ENCODE peak calls at places on chromosome 7, in five cellular contexts. M is lower lobe of right lung, F is A549, K is astrocyte, I is heart right ventricle. X is an unnamed sample.

GRCh38 chr7:12549106-12549505 is 21.4 kb upstream of the SCIN start:
- DNase-seq in I (no peak), M (no peak), F (no peak), K (peak; percentile 82), X (no peak)

GRCh38 chr7:129401968-129402860 is 32.0 kb upstream of the STRIP2 start:
- DNase-seq in F (peak; percentile 20), I (no peak), K (no peak), M (no peak), X (peak; percentile 12)

GRCh38 chr7:16708980-16709379 is 44.6 kb upstream of the TSPAN13 start:
- DNase-seq in I (no peak), M (no peak), K (peak; percentile 99), F (peak; percentile 76), X (no peak)

GRCh38 chr7:8590791-8591190 is 157.4 kb downstream of the NXPH1 start:
- DNase-seq in K (no peak), I (no peak), F (no peak), M (no peak), X (no peak)

GRCh38 chr7:137981668-137982067 is 20.2 kb downstream of the CREB3L2 start:
- DNase-seq in K (no peak), F (no peak), M (no peak), I (no peak), X (no peak)

GRCh38 chr7:38831262-38831661 is 77.7 kb downstream of the VPS41 start:
- DNase-seq in K (no peak), F (no peak), I (no peak), M (no peak), X (no peak)

GRCh38 chr7:50838675-50839377 is 56.1 kb upstream of the GRB10 start:
- DNase-seq in I (peak; percentile 39), F (peak; percentile 79), K (peak; percentile 90), M (no peak), X (no peak)

GRCh38 chr7:130611206-130611605 is 57.3 kb downstream of the COPG2 start:
- DNase-seq in I (no peak), K (no peak), F (no peak), M (no peak), X (no peak)

GRCh38 chr7:128892521-128893250 is 17.8 kb downstream of the KCP start:
- DNase-seq in I (no peak), M (no peak), K (no peak), F (no peak), X (no peak)

GRCh38 chr7:127946847-127947246 is 84.4 kb downstream of the LRRC4 start:
- DNase-seq in F (no peak), K (no peak), M (no peak), I (no peak), X (no peak)

GRCh38 chr7:20783716-20784310 is 2.9 kb downstream of the SP8 start:
- DNase-seq in F (no peak), M (no peak), K (no peak), I (peak; percentile 12), X (no peak)

GRCh38 chr7:47380325-47381131 is 201.4 kb downstream of the TNS3 start:
- DNase-seq in F (peak; percentile 29), I (no peak), K (peak; percentile 85), M (no peak), X (no peak)

GRCh38 chr7:126755381-126755780 is 497.4 kb downstream of the GRM8 start:
- DNase-seq in F (no peak), I (no peak), K (no peak), M (no peak), X (no peak)

GRCh38 chr7:50926049-50926448 is 143.4 kb upstream of the GRB10 start:
- DNase-seq in K (no peak), I (no peak), F (no peak), M (no peak), X (no peak)

GRCh38 chr7:16712916-16713315 is 40.6 kb upstream of the TSPAN13 start:
- DNase-seq in M (no peak), K (peak; percentile 81), I (no peak), F (no peak), X (no peak)

GRCh38 chr7:74399006-74399405 is 54.7 kb upstream of the GTF2IRD1 start:
- DNase-seq in K (no peak), F (no peak), M (no peak), I (no peak), X (no peak)

GRCh38 chr7:81659697-81660395 is 110.0 kb downstream of the HGF start:
- DNase-seq in F (no peak), M (no peak), I (no peak), K (peak; percentile 56), X (no peak)

GRCh38 chr7:4416436-4417092 is 265.5 kb upstream of the FOXK1 start:
- DNase-seq in I (no peak), M (no peak), K (peak; percentile 8), F (peak; percentile 35), X (no peak)

GRCh38 chr7:101557978-101558741 is 70.9 kb downstream of the MYL10 start:
- DNase-seq in K (no peak), F (no peak), I (no peak), M (no peak), X (no peak)

GRCh38 chr7:127900735-127901685 is 130.2 kb downstream of the LRRC4 start:
- DNase-seq in F (no peak), I (no peak), M (no peak), K (no peak), X (no peak)

GRCh38 chr7:54560183-54560582 is 18.0 kb downstream of the VSTM2A start:
- DNase-seq in M (no peak), I (no peak), F (no peak), K (no peak), X (no peak)

GRCh38 chr7:110943686-110944350 is 147.1 kb upstream of the LRRN3 start:
- DNase-seq in I (no peak), M (no peak), F (no peak), K (peak; percentile 8), X (no peak)

GRCh38 chr7:25069900-25070443 is 55.1 kb downstream of the CYCS start:
- DNase-seq in I (peak; percentile 15), K (peak; percentile 60), F (peak; percentile 82), M (peak; percentile 55), X (peak; percentile 89)

GRCh38 chr7:30472771-30473392 is 5.7 kb downstream of the NOD1 start:
- DNase-seq in K (peak; percentile 83), I (no peak), M (no peak), F (no peak), X (no peak)

GRCh38 chr7:26525413-26526287 is 234.0 kb downstream of the SNX10 start:
- DNase-seq in M (no peak), K (no peak), F (no peak), I (no peak), X (no peak)

GRCh38 chr7:132059141-132059540 is 502.7 kb upstream of the PODXL start:
- DNase-seq in M (no peak), F (no peak), K (no peak), I (no peak), X (no peak)

GRCh38 chr7:132077986-132078385 is 498.3 kb downstream of the PLXNA4 start:
- DNase-seq in I (no peak), F (no peak), M (no peak), K (peak; percentile 47), X (no peak)

GRCh38 chr7:7861211-7861633 is 107.4 kb upstream of the GLCCI1 start:
- DNase-seq in I (no peak), M (no peak), K (peak; percentile 86), F (peak; percentile 9), X (peak; percentile 87)

GRCh38 chr7:16753932-16754571 is 497 bp downstream of the TSPAN13 start:
- DNase-seq in K (peak; percentile 29), M (peak; percentile 62), I (peak; percentile 30), F (no peak), X (no peak)

GRCh38 chr7:75623390-75624133 is 115.2 kb downstream of the HIP1 start:
- DNase-seq in F (no peak), I (no peak), M (peak; percentile 83), K (no peak), X (no peak)

DNA sequence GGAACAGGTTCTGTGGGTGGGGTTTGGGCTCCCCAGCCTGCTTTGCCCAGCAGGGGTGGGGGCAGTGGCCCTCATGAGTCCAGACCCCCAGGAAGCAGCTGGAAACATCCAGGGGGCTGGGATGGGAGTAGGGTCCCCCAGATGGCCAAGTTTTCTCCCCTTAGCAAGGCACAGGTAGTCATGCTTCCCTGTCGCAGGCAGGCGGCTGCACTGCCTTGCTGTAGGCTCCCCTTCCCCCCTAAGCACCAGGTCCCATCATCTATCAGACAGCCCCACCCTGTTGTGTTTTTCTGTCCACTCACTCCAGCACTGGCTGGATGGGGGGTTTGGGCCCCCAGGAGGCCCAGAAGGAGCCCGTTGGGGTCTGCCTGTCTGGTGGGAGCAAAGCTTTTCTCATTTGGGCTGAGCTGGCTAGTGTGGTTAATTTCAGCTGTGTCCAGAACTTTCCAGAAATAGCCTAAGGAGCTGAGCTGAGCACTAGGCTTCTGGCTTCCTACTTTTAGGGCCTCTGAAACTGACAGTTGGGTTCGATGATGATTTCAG is 7.9 kb downstream of the BRI3 start:
- DNase-seq in F (no peak), M (no peak), I (no peak), K (no peak), X (no peak)
- H3K27ac ChIP-seq in F (no peak overlapping the region), M (no peak overlapping the region), I (peak overlapping the region; percentile 23), K (no peak overlapping the region), X (no peak overlapping the region)

GRCh38 chr7:27910341-27910740 is 170.4 kb downstream of the TAX1BP1 start:
- DNase-seq in F (no peak), M (no peak), K (peak; percentile 40), I (no peak), X (no peak)

GRCh38 chr7:27908534-27909165 is 168.7 kb downstream of the TAX1BP1 start:
- DNase-seq in I (no peak), F (no peak), K (no peak), M (no peak), X (no peak)

GRCh38 chr7:27905951-27906350 is 166.0 kb downstream of the TAX1BP1 start:
- DNase-seq in K (no peak), M (no peak), I (no peak), F (no peak), X (no peak)

GRCh38 chr7:27901028-27901760 is 161.2 kb downstream of the TAX1BP1 start:
- DNase-seq in K (peak; percentile 37), I (no peak), M (no peak), F (no peak), X (no peak)

GRCh38 chr7:27906385-27907091 is 166.6 kb downstream of the TAX1BP1 start:
- DNase-seq in F (no peak), M (no peak), K (peak; percentile 14), I (no peak), X (no peak)
- H3K4me1 ChIP-seq in F (no peaks in the 10 kb centered on the region), M (peaks cover 5% of the 10 kb centered on the region), K (peaks cover 6% of the 10 kb centered on the region), I (peaks cover 3% of the 10 kb centered on the region), X (no peaks in the 10 kb centered on the region)

GRCh38 chr7:157576415-157576814 is 239.6 kb downstream of the DNAJB6 start:
- DNase-seq in M (peak; percentile 45), I (no peak), K (no peak), F (no peak), X (no peak)
- H3K9me3 ChIP-seq in M (no peaks in the 10 kb centered on the region), I (no peaks in the 10 kb centered on the region), K (no peaks in the 10 kb centered on the region), F (no peaks in the 10 kb centered on the region), X (no peaks in the 10 kb centered on the region)

GRCh38 chr7:1499367-1500029 is 4.7 kb downstream of the INTS1 start:
- DNase-seq in I (no peak), K (no peak), M (no peak), F (no peak), X (no peak)
- H3K27ac ChIP-seq in I (no peak overlapping the region), K (no peak overlapping the region), M (no peak overlapping the region), F (no peak overlapping the region), X (no peak overlapping the region)

DNA sequence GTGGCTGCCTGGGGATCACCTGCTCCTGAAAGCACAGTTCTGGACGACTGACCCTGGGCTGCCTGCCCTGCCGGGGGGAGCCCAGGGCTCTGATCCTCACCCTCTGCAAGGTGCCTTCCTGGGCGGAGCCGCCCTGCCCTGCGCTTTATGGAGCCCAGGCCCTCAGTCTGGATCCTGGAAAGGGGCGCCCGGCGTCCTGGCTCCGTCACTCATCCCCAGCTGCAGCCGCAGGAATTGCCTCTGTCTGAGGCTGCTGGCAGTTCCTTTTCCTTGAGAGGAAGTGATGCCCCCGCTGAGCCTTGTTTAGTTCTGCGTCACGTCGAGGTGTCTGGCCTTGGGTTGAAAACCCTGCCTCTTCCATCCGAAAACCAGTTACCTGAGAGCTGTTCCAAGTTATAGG is 5.2 kb downstream of the MAFK start:
- DNase-seq in F (peak; percentile 50), I (peak; percentile 13), M (no peak), K (no peak), X (no peak)
- H3K4me1 ChIP-seq in F (peaks cover 60% of the 10 kb centered on the region), I (peaks cover 83% of the 10 kb centered on the region), M (peaks cover 62% of the 10 kb centered on the region), K (peaks cover 69% of the 10 kb centered on the region), X (peaks cover 26% of the 10 kb centered on the region)